ENCODE peak calls at places on chromosomes 5 and 9, in four cellular contexts. One of them, this sample, is unnamed.
A peak's percentile ranks its signal among the peaks of the same experiment; 100 is the strongest.

GRCh38 chr9:136433043-136433715 is 6.5 kb downstream of the INPP5E start:
- DNase-seq in K562: no peak
- DNase-seq in GM12878: no peak
- DNase-seq in HL-60: no peak
- DNase-seq in this sample: no peak

GRCh38 chr5:165334186-165334585 is 1828.8 kb downstream of the MAT2B start:
- DNase-seq in HL-60: no peak
- DNase-seq in K562: no peak
- DNase-seq in GM12878: no peak
- DNase-seq in this sample: no peak

GRCh38 chr5:111738118-111738517 is 18.9 kb downstream of the NREP start:
- DNase-seq in GM12878: no peak
- DNase-seq in K562: no peak
- DNase-seq in HL-60: no peak
- DNase-seq in this sample: no peak

GRCh38 chr5:3119435-3119834 is 368.0 kb upstream of the IRX2 start:
- DNase-seq in HL-60: no peak
- DNase-seq in GM12878: no peak
- DNase-seq in K562: no peak
- DNase-seq in this sample: no peak

GRCh38 chr5:65482280-65482726 is 583 bp upstream of the ADAMTS6 start:
- DNase-seq in HL-60: no peak
- DNase-seq in GM12878: no peak
- DNase-seq in K562: peak; percentile 14
- DNase-seq in this sample: no peak

GRCh38 chr5:111308951-111309350 is 84.8 kb downstream of the CAMK4 start:
- DNase-seq in GM12878: no peak
- DNase-seq in K562: no peak
- DNase-seq in HL-60: no peak
- DNase-seq in this sample: no peak

GRCh38 chr9:91734371-91734981 is 215.6 kb downstream of the ROR2 start:
- DNase-seq in HL-60: peak; percentile 29
- DNase-seq in K562: peak; percentile 84
- DNase-seq in GM12878: no peak
- DNase-seq in this sample: peak; percentile 63

GRCh38 chr5:171315925-171316257 is 6.8 kb downstream of the TLX3 start:
- DNase-seq in HL-60: no peak
- DNase-seq in GM12878: no peak
- DNase-seq in K562: no peak
- DNase-seq in this sample: no peak

GRCh38 chr9:459491-460444 is 245.1 kb downstream of the DOCK8 start:
- DNase-seq in GM12878: no peak
- DNase-seq in HL-60: no peak
- DNase-seq in K562: no peak
- DNase-seq in this sample: no peak

GRCh38 chr5:52725781-52726180 is 61.9 kb upstream of the ITGA1 start:
- DNase-seq in GM12878: no peak
- DNase-seq in HL-60: no peak
- DNase-seq in K562: no peak
- DNase-seq in this sample: no peak

GRCh38 chr5:78806544-78806943 is 158.0 kb upstream of the LHFPL2 start:
- DNase-seq in K562: no peak
- DNase-seq in GM12878: no peak
- DNase-seq in HL-60: no peak
- DNase-seq in this sample: no peak

GRCh38 chr9:120708526-120709224 is 5.6 kb downstream of the MEGF9 start:
- DNase-seq in K562: no peak
- DNase-seq in HL-60: no peak
- DNase-seq in GM12878: no peak
- DNase-seq in this sample: no peak

GRCh38 chr5:91224459-91224858 is 158.7 kb downstream of the ARRDC3 start:
- DNase-seq in GM12878: no peak
- DNase-seq in HL-60: no peak
- DNase-seq in K562: no peak
- DNase-seq in this sample: no peak

GRCh38 chr5:91222482-91222881 is 160.6 kb downstream of the ARRDC3 start:
- DNase-seq in GM12878: no peak
- DNase-seq in K562: no peak
- DNase-seq in HL-60: no peak
- DNase-seq in this sample: no peak

GRCh38 chr5:91223886-91224285 is 159.2 kb downstream of the ARRDC3 start:
- DNase-seq in K562: no peak
- DNase-seq in HL-60: no peak
- DNase-seq in GM12878: no peak
- DNase-seq in this sample: no peak

GRCh38 chr5:91225848-91226686 is 157.1 kb downstream of the ARRDC3 start:
- DNase-seq in GM12878: peak; percentile 8
- DNase-seq in K562: no peak
- DNase-seq in HL-60: no peak
- DNase-seq in this sample: peak; percentile 9

DNA sequence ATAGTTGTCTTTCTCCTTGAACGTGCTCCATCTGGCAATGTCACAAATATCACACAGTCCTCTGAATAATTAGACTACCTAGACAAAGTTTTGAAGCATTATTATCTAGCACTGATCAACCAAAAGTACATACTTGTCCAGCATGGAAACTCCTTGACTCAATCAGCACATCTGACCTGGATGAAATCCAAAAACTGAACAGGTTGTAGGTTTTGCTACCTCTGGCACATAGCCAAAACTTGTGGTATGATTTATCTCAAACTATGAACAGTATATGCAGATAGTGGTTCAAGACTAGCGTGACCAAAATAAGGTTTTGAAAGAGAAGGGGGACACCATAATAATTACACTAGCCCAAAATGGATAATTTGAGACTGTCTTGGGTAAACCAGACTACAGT is 158.1 kb downstream of the ARRDC3 start:
- DNase-seq in GM12878: no peak
- DNase-seq in K562: no peak
- DNase-seq in HL-60: no peak
- DNase-seq in this sample: no peak
- TF ChIP-seq SPI1 in GM12878: no peak
- TF ChIP-seq SPI1 in K562: no peak
- TF ChIP-seq SPI1 in HL-60: no peak
- TF ChIP-seq SPI1 in this sample: no peak

GRCh38 chr9:4836676-4837075 is 43.9 kb downstream of the RCL1 start:
- DNase-seq in HL-60: no peak
- DNase-seq in K562: no peak
- DNase-seq in GM12878: no peak
- DNase-seq in this sample: no peak
- TF ChIP-seq SPI1 in HL-60: no peak
- TF ChIP-seq SPI1 in K562: no peak
- TF ChIP-seq SPI1 in GM12878: no peak
- TF ChIP-seq SPI1 in this sample: no peak

DNA sequence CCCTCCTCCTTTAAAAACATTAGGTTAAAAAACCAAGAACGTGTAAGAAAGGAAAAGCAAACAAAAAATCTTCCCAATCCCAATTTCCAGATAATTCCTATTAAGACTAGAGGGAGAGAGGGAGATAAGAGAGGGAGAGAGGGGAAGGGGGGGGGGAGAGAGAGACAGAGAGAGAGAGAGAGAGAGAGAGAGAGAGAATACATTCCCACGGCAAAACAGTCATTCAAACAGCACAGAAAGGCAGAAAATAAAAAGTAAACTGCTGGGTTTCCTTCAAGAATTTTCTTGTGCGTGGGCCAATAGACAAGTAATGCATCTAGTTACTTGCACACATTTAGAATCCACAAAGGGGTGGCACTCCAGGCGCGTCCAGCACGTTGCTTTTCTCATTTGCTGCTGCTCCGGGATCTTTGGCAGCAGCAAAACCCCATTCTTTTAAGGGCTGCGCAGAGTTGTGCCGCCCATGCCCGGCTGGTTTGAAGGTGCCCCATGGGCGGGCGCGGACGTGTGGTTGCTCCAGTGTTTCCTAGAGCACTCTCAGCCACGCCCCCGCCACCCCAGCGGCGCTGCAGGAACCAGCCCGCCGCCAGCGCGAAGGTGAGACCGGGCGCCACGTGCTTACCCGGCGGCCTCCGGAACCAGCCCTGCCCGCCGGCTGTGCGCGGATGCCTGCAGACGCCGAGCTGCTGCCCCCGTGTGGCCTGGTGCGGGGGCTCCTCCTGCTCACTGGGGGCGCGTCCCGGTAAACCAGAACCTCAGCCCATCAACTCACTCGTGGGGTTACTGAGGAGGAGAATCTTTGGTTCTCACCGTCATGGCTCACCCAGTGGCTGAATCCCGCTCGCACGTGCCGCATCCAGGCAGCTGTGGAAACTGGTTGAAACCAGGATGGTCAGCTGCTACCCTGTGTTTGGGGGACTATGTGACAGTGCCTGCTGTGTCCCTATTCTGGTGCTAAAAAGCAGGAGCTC is 44.6 kb downstream of the STC2 start:
- DNase-seq in K562: peak; percentile 79
- DNase-seq in GM12878: no peak
- DNase-seq in HL-60: peak; percentile 44
- DNase-seq in this sample: peak; percentile 70
- TF ChIP-seq SPI1 in K562: no peak
- TF ChIP-seq SPI1 in GM12878: no peak
- TF ChIP-seq SPI1 in HL-60: no peak
- TF ChIP-seq SPI1 in this sample: no peak

GRCh38 chr5:7682379-7682778 is 168.6 kb downstream of the CFAP90 start:
- DNase-seq in K562: no peak
- DNase-seq in HL-60: no peak
- DNase-seq in GM12878: no peak
- DNase-seq in this sample: no peak
- TF ChIP-seq SPI1 in K562: no peak
- TF ChIP-seq SPI1 in HL-60: no peak
- TF ChIP-seq SPI1 in GM12878: no peak
- TF ChIP-seq SPI1 in this sample: no peak

GRCh38 chr5:350355-350754 is 28.8 kb downstream of the AHRR start:
- DNase-seq in HL-60: no peak
- DNase-seq in GM12878: no peak
- DNase-seq in K562: peak; percentile 21
- DNase-seq in this sample: no peak
- TF ChIP-seq SPI1 in HL-60: no peak
- TF ChIP-seq SPI1 in GM12878: no peak
- TF ChIP-seq SPI1 in K562: no peak
- TF ChIP-seq SPI1 in this sample: no peak

DNA sequence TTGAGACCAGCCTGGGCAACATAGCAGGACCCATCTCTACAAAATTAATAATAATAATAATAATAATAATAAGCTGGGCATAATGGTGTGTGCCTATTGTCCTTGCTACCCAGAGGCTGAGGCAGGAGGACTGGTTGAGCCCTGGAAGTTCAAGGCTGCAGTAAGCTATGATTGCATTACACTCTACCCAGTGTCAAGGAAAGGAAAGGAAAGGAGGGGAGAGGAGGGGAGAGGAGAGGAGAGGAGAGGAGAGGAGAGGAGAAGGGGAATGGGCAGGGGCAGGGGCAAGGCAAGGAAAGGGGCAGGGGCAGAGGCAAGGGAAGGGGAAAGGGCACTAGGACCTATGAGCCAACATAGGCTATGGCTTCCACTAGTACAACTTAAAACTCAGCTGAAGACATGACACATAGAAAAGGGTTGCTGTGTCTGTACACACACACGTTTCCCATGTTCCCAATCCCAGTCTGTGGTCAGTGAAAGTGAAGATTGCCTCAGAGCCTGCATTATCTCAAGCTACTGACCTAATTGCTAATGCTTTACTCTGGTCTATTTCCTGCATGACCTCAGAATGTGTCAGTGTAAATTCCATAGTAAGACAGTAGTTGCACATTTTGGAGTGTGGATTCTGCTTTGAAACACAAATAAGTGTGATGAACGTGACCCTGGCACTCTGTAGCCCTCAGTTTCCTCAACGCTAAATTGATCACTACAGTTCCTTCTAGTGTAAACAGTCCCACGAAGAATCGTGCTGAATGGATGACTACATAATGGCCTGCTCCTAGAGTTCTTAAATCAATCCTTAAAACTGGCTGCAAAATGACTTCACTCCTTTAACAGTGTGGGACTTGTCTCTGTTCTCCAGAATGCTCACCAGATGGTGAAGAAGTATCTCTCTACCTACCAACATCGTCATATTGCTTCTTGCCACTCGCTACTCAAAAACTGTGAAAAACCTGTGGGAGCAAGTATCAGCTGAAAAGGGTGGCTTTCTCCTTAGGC is 497.0 kb downstream of the RAB3C start:
- DNase-seq in HL-60: no peak
- DNase-seq in GM12878: no peak
- DNase-seq in K562: no peak
- DNase-seq in this sample: no peak
- TF ChIP-seq SPI1 in HL-60: no peak
- TF ChIP-seq SPI1 in GM12878: no peak
- TF ChIP-seq SPI1 in K562: no peak
- TF ChIP-seq SPI1 in this sample: no peak

GRCh38 chr5:55480781-55481180 is 54.0 kb downstream of the PLPP1 start:
- DNase-seq in HL-60: no peak
- DNase-seq in K562: no peak
- DNase-seq in GM12878: no peak
- DNase-seq in this sample: no peak

GRCh38 chr5:55484531-55484930 is 50.2 kb downstream of the PLPP1 start:
- DNase-seq in K562: no peak
- DNase-seq in GM12878: no peak
- DNase-seq in HL-60: no peak
- DNase-seq in this sample: no peak

GRCh38 chr5:55483903-55484302 is 50.9 kb downstream of the PLPP1 start:
- DNase-seq in GM12878: no peak
- DNase-seq in K562: no peak
- DNase-seq in HL-60: no peak
- DNase-seq in this sample: no peak

GRCh38 chr5:55485073-55485472 is 49.7 kb downstream of the PLPP1 start:
- DNase-seq in HL-60: no peak
- DNase-seq in GM12878: no peak
- DNase-seq in K562: no peak
- DNase-seq in this sample: no peak

GRCh38 chr5:55481293-55481900 is 53.4 kb downstream of the PLPP1 start:
- DNase-seq in K562: no peak
- DNase-seq in GM12878: no peak
- DNase-seq in HL-60: no peak
- DNase-seq in this sample: no peak
- TF ChIP-seq SPI1 in K562: no peak
- TF ChIP-seq SPI1 in GM12878: no peak
- TF ChIP-seq SPI1 in HL-60: no peak
- TF ChIP-seq SPI1 in this sample: no peak

DNA sequence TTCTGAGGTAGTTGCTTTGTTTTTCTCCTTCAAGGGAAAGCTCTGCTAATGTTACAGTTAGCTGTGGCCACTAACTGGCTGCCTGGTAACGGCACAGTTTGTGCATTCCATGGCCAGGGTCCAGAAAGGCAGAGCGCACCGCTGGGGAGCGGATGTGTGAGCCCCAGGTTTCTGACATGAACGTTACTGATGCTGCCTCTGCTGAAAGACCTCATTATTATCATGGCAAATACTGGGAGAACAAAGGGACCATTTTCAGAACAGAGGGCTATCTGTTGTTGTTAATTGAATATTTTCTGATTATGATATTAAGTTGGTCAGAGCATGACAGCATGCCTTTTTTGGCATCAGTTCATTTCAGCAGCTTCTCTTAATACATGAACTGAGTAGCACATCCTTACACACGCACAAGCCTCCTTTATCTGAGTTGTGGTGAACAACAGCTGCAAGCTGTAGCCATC is 134.1 kb downstream of the NUDT12 start:
- DNase-seq in HL-60: no peak
- DNase-seq in K562: no peak
- DNase-seq in GM12878: no peak
- DNase-seq in this sample: no peak
- TF ChIP-seq SPI1 in HL-60: no peak
- TF ChIP-seq SPI1 in K562: no peak
- TF ChIP-seq SPI1 in GM12878: no peak
- TF ChIP-seq SPI1 in this sample: no peak

This sample was measured in GM12891.